ENCODE peak calls at places on chromosome 13, in eight cellular contexts. K is Peyer's patch; Q is GM23248; A is tibial nerve; Y is HAP-1; J is GM12864; E is CD8-positive, alpha-beta T cell; G is left ventricle myocardium inferior. F is an unnamed sample.

GRCh38 chr13:51260154-51260553 is 38.0 kb downstream of the FAM124A start:
- DNase-seq in Q (no peak), Y (no peak), J (no peak), E (no peak), A (no peak), G (no peak), K (no peak), F (no peak)

GRCh38 chr13:112769615-112770014 is 79.8 kb downstream of the ATP11A start:
- DNase-seq in A (no peak), G (no peak), Y (no peak), Q (no peak), J (no peak), K (no peak), E (no peak), F (no peak)

GRCh38 chr13:91313103-91313502 is 34.4 kb upstream of the MIR17HG start:
- DNase-seq in J (peak; percentile 31), Q (peak; percentile 47), Y (no peak), G (no peak), E (no peak), K (no peak), A (peak; percentile 22), F (peak; percentile 33)

GRCh38 chr13:37443538-37443937 is 155.0 kb downstream of the POSTN start:
- DNase-seq in Q (peak; percentile 94), A (no peak), J (no peak), E (no peak), K (no peak), Y (no peak), G (no peak), F (no peak)

GRCh38 chr13:110336681-110337080 is 29.6 kb downstream of the COL4A2 start:
- DNase-seq in G (no peak), Q (no peak), Y (no peak), K (no peak), E (no peak), J (no peak), A (no peak), F (no peak)

GRCh38 chr13:113836917-113837553 is 26.8 kb downstream of the GAS6 start:
- DNase-seq in Q (peak; percentile 95), A (peak; percentile 75), J (no peak), G (peak; percentile 76), Y (peak; percentile 48), K (no peak), E (no peak), F (no peak)

GRCh38 chr13:113816925-113817859 is 46.7 kb downstream of the GAS6 start:
- DNase-seq in Y (peak; percentile 92), E (peak; percentile 74), G (peak; percentile 88), Q (peak; percentile 97), K (peak; percentile 96), J (peak; percentile 40), A (peak; percentile 88), F (peak; percentile 39)

GRCh38 chr13:39960206-39960605 is 304.7 kb downstream of the COG6 start:
- DNase-seq in J (no peak), G (no peak), K (no peak), A (no peak), Q (no peak), E (no peak), Y (no peak), F (no peak)

GRCh38 chr13:97946951-97947588 is 6.4 kb upstream of the IPO5 start:
- DNase-seq in Y (no peak), E (no peak), J (no peak), K (no peak), G (no peak), A (no peak), Q (peak; percentile 92), F (no peak)

GRCh38 chr13:51856998-51857397 is 4.8 kb upstream of the CCDC70 start:
- DNase-seq in A (no peak), G (no peak), Q (no peak), Y (no peak), K (no peak), J (no peak), E (no peak), F (no peak)

GRCh38 chr13:93226065-93226622 is 463 bp upstream of the GPC6 start:
- DNase-seq in G (no peak), Y (no peak), K (no peak), E (no peak), Q (no peak), J (no peak), A (no peak), F (no peak)

GRCh38 chr13:48645845-48646244 is 7.9 kb upstream of the CYSLTR2 start:
- DNase-seq in G (no peak), K (no peak), Q (no peak), J (no peak), Y (no peak), A (no peak), E (no peak), F (no peak)

GRCh38 chr13:74461011-74461410 is 326.8 kb upstream of the KLF12 start:
- DNase-seq in G (no peak), A (no peak), Y (no peak), E (no peak), K (no peak), Q (no peak), J (no peak), F (no peak)

GRCh38 chr13:35699181-35699580 is 222.7 kb upstream of the MAB21L1 start:
- DNase-seq in Q (peak; percentile 92), K (no peak), G (no peak), Y (no peak), A (no peak), E (no peak), J (no peak), F (no peak)
- H3K4me3 ChIP-seq in Q (peak overlapping the region; percentile 66), K (no peak overlapping the region), G (no peak overlapping the region), Y (no peak overlapping the region), A (no peak overlapping the region), E (no peak overlapping the region), J (no peak overlapping the region), F (no peak overlapping the region)

GRCh38 chr13:42270857-42271215 is 1.1 kb upstream of the AKAP11 start:
- DNase-seq in E (no peak), Y (no peak), A (no peak), G (no peak), Q (no peak), J (no peak), K (no peak), F (no peak)
- H3K4me3 ChIP-seq in E (peak overlapping the region; percentile 63), Y (peak overlapping the region; percentile 54), A (peak overlapping the region; percentile 97), G (peak overlapping the region; percentile 98), Q (peak overlapping the region; percentile 80), J (peak overlapping the region; percentile 79), K (peak overlapping the region; percentile 82), F (peak overlapping the region; percentile 73)

DNA sequence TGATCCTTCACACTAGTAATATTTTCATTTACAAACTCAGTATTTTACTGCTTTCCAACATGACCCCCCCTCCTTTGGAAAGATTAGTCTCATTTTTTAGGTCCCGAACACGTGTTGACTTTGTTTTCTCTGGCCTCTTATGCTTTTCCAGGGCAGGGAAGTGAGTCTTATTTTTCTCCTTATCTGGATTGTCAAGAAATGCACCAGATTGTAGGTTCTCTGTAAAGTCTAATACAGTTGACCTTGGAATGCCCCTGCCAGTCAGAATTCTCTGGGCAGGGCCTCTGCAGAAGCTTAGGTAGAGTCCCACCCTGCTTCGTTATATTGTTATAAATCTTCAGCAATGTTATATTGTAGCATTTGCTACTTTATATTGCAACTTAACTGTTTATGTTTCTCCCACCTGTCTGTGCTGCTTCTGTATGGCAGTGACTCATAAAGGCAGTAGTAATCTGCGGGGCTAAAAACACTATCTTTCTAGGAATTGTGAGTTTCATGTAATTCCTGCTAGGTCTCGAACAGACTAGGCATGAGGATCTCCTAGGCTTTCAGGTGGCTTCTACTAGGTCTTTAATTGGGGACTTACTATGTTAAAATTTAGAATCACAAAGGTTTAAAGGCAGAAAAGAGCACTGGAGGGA is 2.0 kb downstream of the TDRD3 start:
- DNase-seq in Y (peak; percentile 10), G (no peak), J (no peak), K (no peak), Q (peak; percentile 20), A (no peak), E (no peak), F (no peak)
- H3K4me3 ChIP-seq in Y (peak overlapping the region; percentile 54), G (peak overlapping the region; percentile 88), J (peak overlapping the region; percentile 68), K (peak overlapping the region; percentile 73), Q (peak overlapping the region; percentile 89), A (no peak overlapping the region), E (peak overlapping the region; percentile 73), F (peak overlapping the region; percentile 85)

GRCh38 chr13:85013006-85013405 is 786.2 kb downstream of the SLITRK6 start:
- DNase-seq in J (no peak), Y (no peak), K (no peak), Q (no peak), E (no peak), A (no peak), G (no peak), F (no peak)
- H3K4me3 ChIP-seq in J (no peak overlapping the region), Y (no peak overlapping the region), K (no peak overlapping the region), Q (no peak overlapping the region), E (no peak overlapping the region), A (no peak overlapping the region), G (no peak overlapping the region), F (no peak overlapping the region)

GRCh38 chr13:80342541-80343371 is 1.8 kb upstream of the SPRY2 start:
- DNase-seq in Y (peak; percentile 87), K (peak; percentile 90), E (peak; percentile 33), Q (peak; percentile 86), J (no peak), A (peak; percentile 80), G (peak; percentile 91), F (peak; percentile 81)
- H3K4me3 ChIP-seq in Y (peak overlapping the region; percentile 81), K (peak overlapping the region; percentile 90), E (peak overlapping the region; percentile 14), Q (peak overlapping the region; percentile 100), J (peak overlapping the region; percentile 22), A (peak overlapping the region; percentile 71), G (peak overlapping the region; percentile 97), F (peak overlapping the region; percentile 37)

GRCh38 chr13:25468330-25469178 is 96.8 kb downstream of the ATP8A2 start:
- DNase-seq in Y (no peak), G (no peak), A (no peak), K (no peak), E (no peak), Q (no peak), J (no peak), F (peak; percentile 32)
- H3K4me3 ChIP-seq in Y (no peak overlapping the region), G (no peak overlapping the region), A (no peak overlapping the region), K (no peak overlapping the region), E (no peak overlapping the region), Q (no peak overlapping the region), J (no peak overlapping the region), F (no peak overlapping the region)